ENCODE peak calls at places on chromosomes 11 and 22, in ten cellular contexts. G, Q, L, T, E, Y, U, W, Z and R are unnamed samples.

GRCh38 chr11:68663482-68664010 is 20.8 kb upstream of the GAL start:
- DNase-seq in G (no peak), Q (no peak), L (no peak), T (no peak), E (no peak), Y (no peak), U (no peak), W (no peak), Z (no peak), R (no peak)

GRCh38 chr11:76793391-76793811 is 10.2 kb downstream of the TSKU start:
- DNase-seq in G (no peak), Q (no peak), L (peak; percentile 42), T (no peak), E (peak; percentile 56), Y (peak; percentile 4), U (peak; percentile 61), W (no peak), Z (no peak), R (no peak)

GRCh38 chr11:106552694-106553203 is 465.5 kb downstream of the GUCY1A2 start:
- DNase-seq in G (no peak), Q (no peak), L (no peak), T (no peak), E (peak; percentile 82), Y (no peak), U (no peak), W (no peak), Z (no peak), R (no peak)

GRCh38 chr11:92888701-92889100 is 80.8 kb upstream of the MTNR1B start:
- DNase-seq in G (no peak), Q (no peak), L (no peak), T (no peak), E (no peak), Y (no peak), U (no peak), W (no peak), Z (no peak), R (no peak)

GRCh38 chr11:72842644-72843330 is 28.6 kb downstream of the ATG16L2 start:
- DNase-seq in G (no peak), Q (no peak), L (no peak), T (no peak), E (no peak), Y (no peak), U (no peak), W (no peak), Z (no peak), R (no peak)

GRCh38 chr11:63951779-63952536 is 13.2 kb downstream of the NAA40 start:
- DNase-seq in G (no peak), Q (no peak), L (peak; percentile 70), T (peak; percentile 39), E (no peak), Y (no peak), U (no peak), W (no peak), Z (no peak), R (no peak)

GRCh38 chr11:67504950-67505561 is at the start of gene PITPNM1:
- DNase-seq in G (peak; percentile 68), Q (peak; percentile 72), L (peak; percentile 85), T (peak; percentile 68), E (peak; percentile 89), Y (peak; percentile 87), U (peak; percentile 66), W (peak; percentile 50), Z (peak; percentile 76), R (peak; percentile 71)

GRCh38 chr11:102620858-102621561 is 4.1 kb downstream of the MMP20 start:
- DNase-seq in G (no peak), Q (no peak), L (no peak), T (peak; percentile 77), E (no peak), Y (no peak), U (no peak), W (no peak), Z (no peak), R (no peak)

GRCh38 chr11:14973621-14974020 is 1.5 kb upstream of the CALCA start:
- DNase-seq in G (peak; percentile 44), Q (no peak), L (no peak), T (peak; percentile 12), E (peak; percentile 82), Y (no peak), U (peak; percentile 36), W (no peak), Z (no peak), R (no peak)

GRCh38 chr11:17238377-17238776 is 30.6 kb upstream of the PIK3C2A start:
- DNase-seq in G (no peak), Q (no peak), L (no peak), T (no peak), E (no peak), Y (no peak), U (no peak), W (no peak), Z (no peak), R (no peak)

GRCh38 chr11:39675171-39675570 is 1784.3 kb downstream of the LRRC4C start:
- DNase-seq in G (no peak), Q (no peak), L (no peak), T (no peak), E (no peak), Y (no peak), U (no peak), W (no peak), Z (no peak), R (no peak)

GRCh38 chr11:112834277-112834755 is 126.9 kb upstream of the NCAM1 start:
- DNase-seq in G (peak; percentile 66), Q (no peak), L (no peak), T (no peak), E (no peak), Y (peak; percentile 76), U (no peak), W (no peak), Z (peak; percentile 31), R (no peak)

GRCh38 chr11:15818132-15818842 is 538.1 kb downstream of the SOX6 start:
- DNase-seq in G (no peak), Q (no peak), L (no peak), T (no peak), E (no peak), Y (peak; percentile 34), U (no peak), W (no peak), Z (no peak), R (no peak)

GRCh38 chr11:122230387-122230760 is 114.4 kb upstream of the BLID start:
- DNase-seq in G (no peak), Q (no peak), L (no peak), T (no peak), E (no peak), Y (no peak), U (no peak), W (no peak), Z (no peak), R (no peak)

GRCh38 chr11:110124605-110125004 is 31.4 kb downstream of the ZC3H12C start:
- DNase-seq in G (no peak), Q (no peak), L (no peak), T (no peak), E (no peak), Y (no peak), U (no peak), W (no peak), Z (no peak), R (no peak)

GRCh38 chr11:64165482-64165841 is 451 bp downstream of the MACROD1 start:
- DNase-seq in G (peak; percentile 22), Q (no peak), L (no peak), T (no peak), E (no peak), Y (peak; percentile 33), U (no peak), W (no peak), Z (no peak), R (no peak)

GRCh38 chr11:125332821-125333220 is 163.2 kb downstream of the FEZ1 start:
- DNase-seq in G (no peak), Q (no peak), L (no peak), T (no peak), E (no peak), Y (no peak), U (no peak), W (no peak), Z (no peak), R (no peak)

DNA sequence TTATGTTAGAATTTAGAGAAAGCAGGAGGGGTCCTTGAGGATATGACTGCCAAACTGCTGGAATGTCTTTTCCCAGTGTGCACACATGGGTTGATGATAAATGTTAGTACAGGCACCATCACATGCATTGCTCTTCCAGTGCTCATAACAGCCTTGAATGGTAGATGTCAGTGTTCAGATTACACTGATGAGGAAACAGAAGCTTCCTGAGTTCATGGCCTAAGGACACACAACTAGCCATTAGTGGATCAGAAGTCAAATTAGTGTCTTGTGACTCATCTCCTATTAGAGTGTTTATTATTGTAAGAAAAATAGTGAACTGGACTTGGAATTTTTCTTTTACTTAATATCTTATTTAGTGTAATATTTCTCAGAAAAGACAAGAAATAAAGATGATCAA is 241.5 kb downstream of the DDX10 start:
- DNase-seq in G (no peak), Q (no peak), L (no peak), T (peak; percentile 91), E (no peak), Y (no peak), U (no peak), W (no peak), Z (no peak), R (no peak)
- H3K27ac ChIP-seq in G (no peak overlapping the region), Q (no peak overlapping the region), L (no peak overlapping the region), T (peak overlapping the region; percentile 7), E (no peak overlapping the region), Y (no peak overlapping the region), U (no peak overlapping the region), W (no peak overlapping the region), Z (no peak overlapping the region), R (no peak overlapping the region)

GRCh38 chr22:38850399-38850798 is 6.6 kb upstream of the NPTXR start:
- DNase-seq in G (no peak), Q (no peak), L (no peak), T (no peak), E (no peak), Y (no peak), U (no peak), W (no peak), Z (no peak), R (no peak)
- H3K27me3 ChIP-seq in G (peaks cover 11% of the 10 kb centered on the region), Q (no peaks in the 10 kb centered on the region), L (no peaks in the 10 kb centered on the region), T (peaks cover 27% of the 10 kb centered on the region), E (peaks cover 17% of the 10 kb centered on the region), Y (no peaks in the 10 kb centered on the region), U (peaks cover 74% of the 10 kb centered on the region), W (no peaks in the 10 kb centered on the region), Z (no peaks in the 10 kb centered on the region), R (no peaks in the 10 kb centered on the region)

GRCh38 chr22:49238181-49239141 is 589.2 kb downstream of the BRD1 start:
- DNase-seq in G (no peak), Q (no peak), L (peak; percentile 25), T (no peak), E (no peak), Y (no peak), U (no peak), W (no peak), Z (peak; percentile 27), R (no peak)
- H3K27ac ChIP-seq in G (no peak overlapping the region), Q (no peak overlapping the region), L (no peak overlapping the region), T (no peak overlapping the region), E (no peak overlapping the region), Y (no peak overlapping the region), U (no peak overlapping the region), W (no peak overlapping the region), Z (no peak overlapping the region), R (no peak overlapping the region)

DNA sequence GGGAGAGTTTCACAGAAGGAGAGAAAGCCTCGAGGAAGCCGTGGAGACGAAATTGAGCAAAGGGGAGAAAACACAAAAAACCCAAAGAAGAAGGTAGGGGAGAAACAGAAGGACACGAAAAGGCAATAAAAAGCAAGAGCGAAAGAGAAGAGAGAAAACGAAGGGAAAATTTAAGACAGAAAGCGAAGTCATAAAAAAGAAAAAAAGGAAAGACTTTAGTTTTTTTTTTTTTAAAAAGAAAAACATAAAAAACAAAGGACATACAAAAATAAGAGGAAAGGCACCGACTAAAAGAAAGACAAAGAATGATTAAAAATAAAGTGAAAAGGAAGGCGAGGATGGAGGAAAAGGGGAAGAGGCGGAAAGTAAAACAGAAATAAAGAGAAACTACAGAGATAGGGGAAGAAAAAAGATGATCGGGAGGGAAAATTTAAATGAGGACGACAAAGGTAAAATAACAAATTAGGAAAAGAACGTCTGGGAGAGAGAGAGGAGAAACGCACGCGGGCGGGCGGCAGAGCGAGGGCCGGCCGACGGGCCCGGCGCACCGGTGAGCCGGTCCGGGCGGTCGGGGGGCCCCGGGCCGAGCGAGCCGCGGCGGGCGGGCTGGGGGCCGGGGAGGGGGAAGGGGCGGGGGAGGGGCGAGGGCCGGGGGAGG is 455 bp upstream of the TBX1 start:
- DNase-seq in G (no peak), Q (no peak), L (no peak), T (no peak), E (no peak), Y (no peak), U (no peak), W (no peak), Z (no peak), R (no peak)
- H3K27me3 ChIP-seq in G (peaks cover 97% of the 10 kb centered on the region), Q (peaks cover 46% of the 10 kb centered on the region), L (peaks cover 20% of the 10 kb centered on the region), T (peaks cover 76% of the 10 kb centered on the region), E (peaks cover 95% of the 10 kb centered on the region), Y (peaks cover 76% of the 10 kb centered on the region), U (peaks cover 94% of the 10 kb centered on the region), W (peaks cover 46% of the 10 kb centered on the region), Z (peaks cover 5% of the 10 kb centered on the region), R (no peaks in the 10 kb centered on the region)